ENCODE peak calls at places on chromosomes 5 and 9, in five cellular contexts. One of them, this sample, is unnamed.

GRCh38 chr9:65435464-65435863 is 150.5 kb upstream of the FOXD4L5 start:
- DNase-seq in AG04449: no peak
- DNase-seq in GM23338: no peak
- DNase-seq in mammary epithelial cell: no peak
- DNase-seq in CD8-positive, alpha-beta T cell: no peak
- DNase-seq in this sample: no peak

GRCh38 chr9:126646162-126646561 is 32.4 kb downstream of the LMX1B start:
- DNase-seq in AG04449: no peak
- DNase-seq in GM23338: no peak
- DNase-seq in mammary epithelial cell: no peak
- DNase-seq in CD8-positive, alpha-beta T cell: no peak
- DNase-seq in this sample: no peak

GRCh38 chr9:37591775-37592107 is 656 bp downstream of the TOMM5 start:
- DNase-seq in AG04449: no peak
- DNase-seq in GM23338: no peak
- DNase-seq in mammary epithelial cell: no peak
- DNase-seq in CD8-positive, alpha-beta T cell: no peak
- DNase-seq in this sample: no peak

GRCh38 chr5:80070338-80071056 is 35.3 kb downstream of the THBS4 start:
- DNase-seq in AG04449: no peak
- DNase-seq in GM23338: no peak
- DNase-seq in mammary epithelial cell: no peak
- DNase-seq in CD8-positive, alpha-beta T cell: no peak
- DNase-seq in this sample: no peak

GRCh38 chr9:8713149-8713856 is 913.7 kb upstream of the DMAC1 start:
- DNase-seq in AG04449: no peak
- DNase-seq in GM23338: no peak
- DNase-seq in mammary epithelial cell: no peak
- DNase-seq in CD8-positive, alpha-beta T cell: no peak
- DNase-seq in this sample: no peak

GRCh38 chr9:75051285-75051684 is 23.2 kb upstream of the CARNMT1 start:
- DNase-seq in AG04449: no peak
- DNase-seq in GM23338: no peak
- DNase-seq in mammary epithelial cell: no peak
- DNase-seq in CD8-positive, alpha-beta T cell: no peak
- DNase-seq in this sample: no peak

GRCh38 chr5:101306391-101307137 is 403.5 kb upstream of the ST8SIA4 start:
- DNase-seq in AG04449: no peak
- DNase-seq in GM23338: no peak
- DNase-seq in mammary epithelial cell: no peak
- DNase-seq in CD8-positive, alpha-beta T cell: no peak
- DNase-seq in this sample: no peak

GRCh38 chr9:94649100-94649855 is 10.0 kb upstream of the FBP1 start:
- DNase-seq in AG04449: peak
- DNase-seq in GM23338: no peak
- DNase-seq in mammary epithelial cell: peak
- DNase-seq in CD8-positive, alpha-beta T cell: no peak
- DNase-seq in this sample: peak

GRCh38 chr9:113930384-113930783 is 54.3 kb downstream of the ZNF618 start:
- DNase-seq in AG04449: no peak
- DNase-seq in GM23338: no peak
- DNase-seq in mammary epithelial cell: no peak
- DNase-seq in CD8-positive, alpha-beta T cell: no peak
- DNase-seq in this sample: no peak

GRCh38 chr9:130222833-130223232 is 42.7 kb upstream of the HMCN2 start:
- DNase-seq in AG04449: no peak
- DNase-seq in GM23338: no peak
- DNase-seq in mammary epithelial cell: no peak
- DNase-seq in CD8-positive, alpha-beta T cell: no peak
- DNase-seq in this sample: no peak

GRCh38 chr9:77433675-77434445 is 214.3 kb downstream of the GNA14 start:
- DNase-seq in AG04449: no peak
- DNase-seq in GM23338: peak
- DNase-seq in mammary epithelial cell: peak
- DNase-seq in CD8-positive, alpha-beta T cell: peak
- DNase-seq in this sample: no peak

GRCh38 chr5:87243161-87243877 is 24.4 kb upstream of the RASA1 start:
- DNase-seq in AG04449: peak
- DNase-seq in GM23338: no peak
- DNase-seq in mammary epithelial cell: peak
- DNase-seq in CD8-positive, alpha-beta T cell: no peak
- DNase-seq in this sample: peak

GRCh38 chr9:18672706-18673105 is 198.8 kb downstream of the ADAMTSL1 start:
- DNase-seq in AG04449: no peak
- DNase-seq in GM23338: no peak
- DNase-seq in mammary epithelial cell: no peak
- DNase-seq in CD8-positive, alpha-beta T cell: no peak
- DNase-seq in this sample: no peak

GRCh38 chr5:55159763-55160492 is at the start of gene GPX8:
- DNase-seq in AG04449: peak
- DNase-seq in GM23338: peak
- DNase-seq in mammary epithelial cell: peak
- DNase-seq in CD8-positive, alpha-beta T cell: no peak
- DNase-seq in this sample: peak

GRCh38 chr5:109328626-109329025 is 81.1 kb downstream of the PJA2 start:
- DNase-seq in AG04449: peak
- DNase-seq in GM23338: no peak
- DNase-seq in mammary epithelial cell: peak
- DNase-seq in CD8-positive, alpha-beta T cell: no peak
- DNase-seq in this sample: no peak

GRCh38 chr9:88922091-88922490 is 69.2 kb upstream of the S1PR3 start:
- DNase-seq in AG04449: no peak
- DNase-seq in GM23338: no peak
- DNase-seq in mammary epithelial cell: no peak
- DNase-seq in CD8-positive, alpha-beta T cell: peak
- DNase-seq in this sample: no peak

GRCh38 chr5:54357371-54358058 is 47.1 kb upstream of the ARL15 start:
- DNase-seq in AG04449: no peak
- DNase-seq in GM23338: no peak
- DNase-seq in mammary epithelial cell: no peak
- DNase-seq in CD8-positive, alpha-beta T cell: no peak
- DNase-seq in this sample: no peak

GRCh38 chr9:129910628-129911567 is 75.6 kb downstream of the USP20 start:
- DNase-seq in AG04449: peak
- DNase-seq in GM23338: no peak
- DNase-seq in mammary epithelial cell: peak
- DNase-seq in CD8-positive, alpha-beta T cell: no peak
- DNase-seq in this sample: peak

GRCh38 chr5:75623846-75624245 is 12.6 kb downstream of the ANKDD1B start:
- DNase-seq in AG04449: no peak
- DNase-seq in GM23338: no peak
- DNase-seq in mammary epithelial cell: no peak
- DNase-seq in CD8-positive, alpha-beta T cell: no peak
- DNase-seq in this sample: no peak

GRCh38 chr5:140565780-140566095 is 1.1 kb downstream of the SLC35A4 start:
- DNase-seq in AG04449: no peak
- DNase-seq in GM23338: no peak
- DNase-seq in mammary epithelial cell: no peak
- DNase-seq in CD8-positive, alpha-beta T cell: no peak
- DNase-seq in this sample: no peak

GRCh38 chr5:67050125-67050524 is 146.5 kb downstream of the CD180 start:
- DNase-seq in AG04449: no peak
- DNase-seq in GM23338: no peak
- DNase-seq in mammary epithelial cell: no peak
- DNase-seq in CD8-positive, alpha-beta T cell: no peak
- DNase-seq in this sample: no peak

GRCh38 chr5:164649266-164649665 is 1143.8 kb downstream of the MAT2B start:
- DNase-seq in AG04449: no peak
- DNase-seq in GM23338: no peak
- DNase-seq in mammary epithelial cell: peak
- DNase-seq in CD8-positive, alpha-beta T cell: no peak
- DNase-seq in this sample: no peak

GRCh38 chr9:96150324-96151023 is 151.5 kb downstream of the HSD17B3 start:
- DNase-seq in AG04449: no peak
- DNase-seq in GM23338: no peak
- DNase-seq in mammary epithelial cell: no peak
- DNase-seq in CD8-positive, alpha-beta T cell: peak
- DNase-seq in this sample: no peak

GRCh38 chr5:103254921-103255320 is 3.6 kb upstream of the MACIR start:
- DNase-seq in AG04449: no peak
- DNase-seq in GM23338: no peak
- DNase-seq in mammary epithelial cell: no peak
- DNase-seq in CD8-positive, alpha-beta T cell: no peak
- DNase-seq in this sample: no peak

GRCh38 chr5:180699042-180699441 is 40.8 kb downstream of the OR2Y1 start:
- DNase-seq in AG04449: no peak
- DNase-seq in GM23338: no peak
- DNase-seq in mammary epithelial cell: no peak
- DNase-seq in CD8-positive, alpha-beta T cell: no peak
- DNase-seq in this sample: no peak

GRCh38 chr5:217860-218456 is at the start of the genes CCDC127 and SDHA:
- DNase-seq in AG04449: peak
- DNase-seq in GM23338: peak
- DNase-seq in mammary epithelial cell: peak
- DNase-seq in CD8-positive, alpha-beta T cell: peak
- DNase-seq in this sample: peak
- TF ChIP-seq CTCF in AG04449: peak
- TF ChIP-seq CTCF in GM23338: peak
- TF ChIP-seq CTCF in mammary epithelial cell: no peak
- TF ChIP-seq CTCF in CD8-positive, alpha-beta T cell: peak
- TF ChIP-seq CTCF in this sample: peak

DNA sequence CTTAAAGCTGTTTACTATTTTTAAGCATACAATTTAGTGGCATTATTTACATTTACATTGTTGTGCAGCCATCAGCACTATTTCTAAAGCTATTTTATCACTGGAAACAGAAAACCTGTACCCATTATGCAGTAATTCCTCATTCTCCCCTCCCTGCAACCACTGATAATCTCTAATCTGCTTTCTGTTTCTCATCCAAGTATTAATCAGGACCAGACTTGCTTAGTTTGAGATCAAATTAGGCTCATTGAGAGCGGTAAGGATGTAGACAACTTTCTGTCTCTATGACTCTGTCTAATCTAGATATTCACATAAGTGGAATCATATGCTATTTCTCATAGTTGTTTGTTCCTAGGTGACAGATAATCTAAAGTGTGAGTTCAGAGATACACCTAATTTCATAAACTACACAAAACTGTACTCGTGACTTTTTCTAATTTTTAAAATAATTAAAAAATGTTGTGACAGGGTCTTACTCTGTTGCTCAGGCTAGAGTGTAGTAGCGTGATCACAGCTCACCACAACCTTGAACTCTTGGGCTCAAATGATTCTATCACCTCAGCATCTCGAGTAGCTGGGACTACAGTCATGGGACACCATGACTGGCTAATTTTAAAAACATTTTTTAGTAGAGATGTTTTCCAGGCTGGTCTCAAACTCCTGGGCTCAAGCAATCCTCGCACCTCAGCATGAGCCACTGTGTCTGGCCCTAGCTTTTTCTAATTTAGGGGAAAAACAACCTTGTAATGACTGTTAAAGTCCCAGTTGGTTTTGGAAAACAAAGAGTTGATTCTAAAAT is 37.6 kb downstream of the BDP1 start:
- DNase-seq in AG04449: no peak
- DNase-seq in GM23338: no peak
- DNase-seq in mammary epithelial cell: no peak
- DNase-seq in CD8-positive, alpha-beta T cell: no peak
- DNase-seq in this sample: no peak
- TF ChIP-seq CTCF in AG04449: no peak
- TF ChIP-seq CTCF in GM23338: no peak
- TF ChIP-seq CTCF in mammary epithelial cell: no peak
- TF ChIP-seq CTCF in CD8-positive, alpha-beta T cell: no peak
- TF ChIP-seq CTCF in this sample: no peak

GRCh38 chr5:141695627-141696180 is 13.7 kb upstream of the ARAP3 start:
- DNase-seq in AG04449: no peak
- DNase-seq in GM23338: no peak
- DNase-seq in mammary epithelial cell: peak
- DNase-seq in CD8-positive, alpha-beta T cell: no peak
- DNase-seq in this sample: no peak
- TF ChIP-seq CTCF in AG04449: no peak
- TF ChIP-seq CTCF in GM23338: no peak
- TF ChIP-seq CTCF in mammary epithelial cell: no peak
- TF ChIP-seq CTCF in CD8-positive, alpha-beta T cell: no peak
- TF ChIP-seq CTCF in this sample: no peak

GRCh38 chr9:69936427-69936826 is 107.2 kb upstream of the MAMDC2 start:
- DNase-seq in AG04449: peak
- DNase-seq in GM23338: no peak
- DNase-seq in mammary epithelial cell: peak
- DNase-seq in CD8-positive, alpha-beta T cell: no peak
- DNase-seq in this sample: no peak

GRCh38 chr9:69933445-69933844 is 110.2 kb upstream of the MAMDC2 start:
- DNase-seq in AG04449: no peak
- DNase-seq in GM23338: peak
- DNase-seq in mammary epithelial cell: no peak
- DNase-seq in CD8-positive, alpha-beta T cell: no peak
- DNase-seq in this sample: no peak

GRCh38 chr9:69925452-69925851 is 104.8 kb downstream of the CFAP95 start:
- DNase-seq in AG04449: no peak
- DNase-seq in GM23338: no peak
- DNase-seq in mammary epithelial cell: no peak
- DNase-seq in CD8-positive, alpha-beta T cell: no peak
- DNase-seq in this sample: no peak

GRCh38 chr9:69932901-69933300 is 110.7 kb upstream of the MAMDC2 start:
- DNase-seq in AG04449: no peak
- DNase-seq in GM23338: peak
- DNase-seq in mammary epithelial cell: no peak
- DNase-seq in CD8-positive, alpha-beta T cell: no peak
- DNase-seq in this sample: no peak

GRCh38 chr9:69931340-69931739 is 110.7 kb downstream of the CFAP95 start:
- DNase-seq in AG04449: no peak
- DNase-seq in GM23338: peak
- DNase-seq in mammary epithelial cell: no peak
- DNase-seq in CD8-positive, alpha-beta T cell: no peak
- DNase-seq in this sample: no peak
- TF ChIP-seq CTCF in AG04449: no peak
- TF ChIP-seq CTCF in GM23338: peak
- TF ChIP-seq CTCF in mammary epithelial cell: peak
- TF ChIP-seq CTCF in CD8-positive, alpha-beta T cell: no peak
- TF ChIP-seq CTCF in this sample: peak

GRCh38 chr9:122464633-122465567 is 12.8 kb downstream of the OR1J1 start:
- DNase-seq in AG04449: peak
- DNase-seq in GM23338: peak
- DNase-seq in mammary epithelial cell: peak
- DNase-seq in CD8-positive, alpha-beta T cell: peak
- DNase-seq in this sample: peak

GRCh38 chr9:122468735-122469134 is 9.0 kb downstream of the OR1J1 start:
- DNase-seq in AG04449: peak
- DNase-seq in GM23338: no peak
- DNase-seq in mammary epithelial cell: no peak
- DNase-seq in CD8-positive, alpha-beta T cell: no peak
- DNase-seq in this sample: no peak

GRCh38 chr9:122463828-122464632 is 13.7 kb downstream of the OR1J1 start:
- DNase-seq in AG04449: no peak
- DNase-seq in GM23338: peak
- DNase-seq in mammary epithelial cell: peak
- DNase-seq in CD8-positive, alpha-beta T cell: no peak
- DNase-seq in this sample: no peak
- TF ChIP-seq CTCF in AG04449: no peak
- TF ChIP-seq CTCF in GM23338: peak
- TF ChIP-seq CTCF in mammary epithelial cell: peak
- TF ChIP-seq CTCF in CD8-positive, alpha-beta T cell: peak
- TF ChIP-seq CTCF in this sample: peak

GRCh38 chr5:139294372-139295165 is 1.0 kb downstream of the MATR3 start:
- DNase-seq in AG04449: no peak
- DNase-seq in GM23338: peak
- DNase-seq in mammary epithelial cell: peak
- DNase-seq in CD8-positive, alpha-beta T cell: peak
- DNase-seq in this sample: peak
- TF ChIP-seq CTCF in AG04449: peak
- TF ChIP-seq CTCF in GM23338: peak
- TF ChIP-seq CTCF in mammary epithelial cell: no peak
- TF ChIP-seq CTCF in CD8-positive, alpha-beta T cell: no peak
- TF ChIP-seq CTCF in this sample: peak

GRCh38 chr5:72508241-72509170 is 1.3 kb upstream of the ZNF366 start:
- DNase-seq in AG04449: no peak
- DNase-seq in GM23338: no peak
- DNase-seq in mammary epithelial cell: no peak
- DNase-seq in CD8-positive, alpha-beta T cell: no peak
- DNase-seq in this sample: no peak
- TF ChIP-seq CTCF in AG04449: no peak
- TF ChIP-seq CTCF in GM23338: peak
- TF ChIP-seq CTCF in mammary epithelial cell: no peak
- TF ChIP-seq CTCF in CD8-positive, alpha-beta T cell: no peak
- TF ChIP-seq CTCF in this sample: no peak

This sample was measured in astrocyte of the cerebellum.